ENCODE peak calls at places on chromosomes 13 and 19, in eight cellular contexts. L is CD4-positive, alpha-beta T cell; I is breast epithelium; B is uterus; F is HepG2; M is IMR-90; C is coronary artery; W is left ventricle myocardium inferior. R is an unnamed sample.

GRCh38 chr13:96958286-96958891 is 35.9 kb downstream of the OXGR1 start:
- DNase-seq in M (peak), I (no peak), W (no peak), L (no peak), B (no peak), C (no peak), F (peak), R (no peak)

GRCh38 chr19:4454952-4455738 is 2.4 kb downstream of the UBXN6 start:
- DNase-seq in F (no peak), M (peak), I (no peak), W (no peak), C (no peak), B (peak), L (no peak), R (no peak)

GRCh38 chr19:45428385-45429231 is 4.9 kb upstream of the ERCC1 start:
- DNase-seq in I (no peak), W (peak), B (peak), C (peak), F (no peak), L (no peak), M (peak), R (peak)

GRCh38 chr19:8688930-8689329 is 9.7 kb downstream of the ACTL9 start:
- DNase-seq in I (no peak), B (no peak), C (no peak), F (no peak), W (no peak), L (no peak), M (no peak), R (no peak)

GRCh38 chr19:17874423-17875135 is 2.8 kb downstream of the SLC5A5 start:
- DNase-seq in B (no peak), F (no peak), M (no peak), I (no peak), W (no peak), L (no peak), C (no peak), R (no peak)

GRCh38 chr19:38144667-38145066 is 79.4 kb downstream of the DPF1 start:
- DNase-seq in F (no peak), M (no peak), C (no peak), W (no peak), B (no peak), I (no peak), L (no peak), R (no peak)

GRCh38 chr19:55369651-55370304 is 485 bp downstream of the IL11 start:
- DNase-seq in B (no peak), W (no peak), L (peak), M (peak), I (no peak), C (no peak), F (no peak), R (peak)

GRCh38 chr13:74074723-74075122 is 59.5 kb downstream of the KLF12 start:
- DNase-seq in M (peak), F (no peak), W (no peak), C (no peak), B (no peak), L (no peak), I (no peak), R (no peak)

GRCh38 chr13:27797228-27797624 is 4.9 kb downstream of the GSX1 start:
- DNase-seq in I (no peak), L (no peak), W (no peak), B (no peak), F (no peak), C (no peak), M (peak), R (peak)

GRCh38 chr13:75135325-75135825 is 346.6 kb downstream of the TBC1D4 start:
- DNase-seq in C (no peak), F (no peak), I (no peak), B (no peak), M (peak), W (no peak), L (no peak), R (no peak)

GRCh38 chr19:15120135-15121026 is 13.2 kb downstream of the SYDE1 start:
- DNase-seq in C (no peak), W (no peak), F (no peak), M (no peak), L (no peak), B (no peak), I (no peak), R (no peak)

GRCh38 chr13:44093607-44094583 is 214.2 kb downstream of the LACC1 start:
- DNase-seq in W (no peak), L (no peak), I (no peak), B (no peak), C (no peak), M (no peak), F (no peak), R (no peak)

GRCh38 chr13:73859841-73860240 is 274.4 kb downstream of the KLF12 start:
- DNase-seq in L (no peak), I (no peak), B (no peak), C (no peak), M (no peak), F (no peak), W (no peak), R (no peak)

GRCh38 chr19:10516064-10516385 is 1.2 kb downstream of the S1PR5 start:
- DNase-seq in M (no peak), W (no peak), L (no peak), C (no peak), I (no peak), F (no peak), B (no peak), R (no peak)

GRCh38 chr19:38989066-38989605 is 13.6 kb upstream of the FBXO17 start:
- DNase-seq in B (no peak), M (no peak), L (no peak), F (no peak), I (peak), W (no peak), C (no peak), R (peak)

GRCh38 chr19:47723573-47723923 is 10.3 kb downstream of the EHD2 start:
- DNase-seq in B (peak), F (peak), C (peak), M (peak), I (peak), L (no peak), W (peak), R (peak)

GRCh38 chr13:59038824-59039223 is 1124.9 kb downstream of the DIAPH3 start:
- DNase-seq in L (no peak), M (peak), B (no peak), F (no peak), W (no peak), C (no peak), I (no peak), R (no peak)

GRCh38 chr19:48329167-48329891 is 4.0 kb downstream of the EMP3 start:
- DNase-seq in W (no peak), F (no peak), B (no peak), L (peak), M (peak), C (no peak), I (no peak), R (no peak)

GRCh38 chr13:114147803-114148520 is 15.5 kb upstream of the RASA3 start:
- DNase-seq in I (no peak), L (no peak), F (no peak), M (no peak), B (no peak), C (peak), W (no peak), R (no peak)
- H3K27ac ChIP-seq in I (no peak), L (peak), F (no peak), M (no peak), B (no peak), C (no peak), W (no peak), R (no peak)

DNA sequence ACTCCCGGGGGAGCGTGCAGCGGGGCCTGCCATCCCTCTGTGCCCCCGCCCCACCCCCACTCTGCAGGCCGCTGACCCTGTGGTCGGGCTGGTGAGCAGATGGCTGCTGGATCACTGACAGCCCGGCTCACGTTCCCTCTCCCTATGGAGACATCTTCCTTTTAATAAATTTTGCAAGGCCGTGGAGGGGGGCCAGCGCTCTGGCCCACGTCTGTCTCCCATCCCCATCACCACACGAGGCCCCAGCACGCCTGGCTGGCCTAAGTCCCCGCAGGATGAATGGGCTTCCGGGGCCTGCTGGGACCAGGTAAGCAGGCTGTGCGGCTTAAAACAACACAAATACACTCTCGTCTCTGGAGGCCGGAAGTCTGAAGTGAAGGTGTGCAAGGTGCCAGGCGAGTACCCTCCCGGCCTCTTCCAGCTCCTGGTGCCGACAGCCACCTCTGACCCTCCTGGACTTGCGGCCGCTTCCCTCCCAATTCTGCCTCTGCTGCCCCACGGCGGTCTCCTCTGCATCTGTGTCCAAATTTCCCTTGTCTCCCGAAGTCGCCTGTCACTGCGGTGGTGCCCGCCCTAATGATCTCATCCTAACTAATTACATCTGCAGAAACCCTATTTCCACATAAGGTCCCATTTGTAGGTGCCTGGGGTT is 8.3 kb upstream of the PTBP1 start:
- DNase-seq in C (no peak), I (no peak), L (no peak), B (no peak), M (no peak), F (peak), W (no peak), R (peak)
- TF ChIP-seq CTCF in C (no peak), I (no peak), L (no peak), B (no peak), M (no peak), F (no peak), W (peak), R (no peak)

DNA sequence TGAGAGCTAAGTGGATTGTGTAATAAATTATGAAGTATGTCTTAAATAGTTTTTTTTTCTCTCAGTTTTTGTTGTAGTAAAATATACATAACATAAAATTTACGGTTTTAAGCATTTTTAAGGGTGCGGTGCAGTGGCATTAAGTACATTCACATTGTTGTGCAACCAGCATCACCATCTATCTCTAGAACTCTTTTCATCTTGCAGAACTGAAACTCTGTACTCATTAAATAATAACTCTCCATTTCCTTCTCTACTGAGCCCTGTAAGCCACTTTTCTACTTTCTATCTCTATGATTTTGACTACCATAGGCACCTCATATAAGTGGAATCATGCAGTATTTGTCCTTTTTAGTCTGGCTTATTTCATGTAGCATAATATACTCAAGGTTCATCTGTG is 87.1 kb downstream of the GJA3 start:
- DNase-seq in C (no peak), W (no peak), L (no peak), F (no peak), B (no peak), I (no peak), M (no peak), R (no peak)
- H3K27ac ChIP-seq in C (no peak), W (no peak), L (no peak), F (no peak), B (no peak), I (no peak), M (no peak), R (no peak)

GRCh38 chr19:6930190-6930589 is 42.8 kb downstream of the ADGRE1 start:
- DNase-seq in L (no peak), C (no peak), B (no peak), M (no peak), I (no peak), F (no peak), W (no peak), R (no peak)

DNA sequence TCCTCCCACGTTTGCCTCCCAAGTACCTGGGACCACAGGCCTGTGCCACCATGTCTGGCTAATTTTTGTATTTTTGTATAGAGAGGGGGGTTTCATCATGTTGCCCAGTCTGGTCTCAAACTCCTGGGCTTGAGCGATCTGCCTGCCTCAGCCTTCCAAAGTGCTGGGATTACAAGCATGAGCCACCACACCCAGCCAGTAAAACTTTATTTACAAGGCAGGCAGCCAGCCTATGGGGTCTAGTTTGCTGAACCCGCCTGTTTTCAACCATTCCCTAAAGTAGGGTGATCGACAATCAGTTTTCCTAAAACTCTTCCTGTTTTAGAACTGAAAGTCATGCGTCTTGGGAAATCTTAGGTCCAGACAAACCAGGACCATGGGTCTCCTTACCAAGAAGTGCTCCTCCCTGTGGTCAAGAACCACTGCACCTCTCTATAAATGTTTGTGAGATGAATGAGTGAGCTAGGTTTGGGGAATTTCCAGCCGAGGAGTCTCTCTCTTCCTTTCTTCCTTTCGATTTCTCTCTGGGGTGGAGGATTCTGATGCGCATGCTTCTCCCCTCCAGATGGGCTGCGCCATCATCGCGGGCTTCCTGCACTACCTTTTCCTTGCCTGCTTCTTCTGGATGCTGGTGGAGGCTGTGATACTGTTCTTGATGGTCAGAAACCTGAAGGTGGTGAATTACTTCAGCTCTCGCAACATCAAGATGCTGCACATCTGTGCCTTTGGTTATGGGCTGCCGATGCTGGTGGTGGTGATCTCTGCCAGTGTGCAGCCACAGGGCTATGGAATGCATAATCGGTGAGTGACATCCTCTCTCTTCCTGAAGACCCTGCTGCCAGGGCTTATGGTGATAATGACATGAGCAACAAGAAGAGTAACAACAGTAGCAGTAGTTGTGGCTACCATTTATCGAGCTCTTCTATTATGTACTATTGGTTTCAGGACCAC is 38.7 kb downstream of the ADGRE1 start:
- DNase-seq in C (no peak), F (no peak), L (no peak), B (no peak), W (no peak), I (no peak), M (no peak), R (no peak)
- TF ChIP-seq CTCF in C (no peak), F (no peak), L (no peak), B (no peak), W (no peak), I (no peak), M (no peak), R (peak)

GRCh38 chr13:99963832-99964339 is 7.7 kb downstream of the ZIC5 start:
- DNase-seq in B (no peak), I (no peak), L (no peak), C (no peak), M (no peak), W (no peak), F (no peak), R (no peak)
- H3K27ac ChIP-seq in B (no peak), I (no peak), L (no peak), C (no peak), M (no peak), W (no peak), F (no peak), R (no peak)

R was measured in WERI-Rb-1.